ENCODE peak calls at places on chromosomes 12 and 14, in seven cellular contexts. One of them, this sample, is unnamed.

GRCh38 chr12:77795699-77796098 is 35.0 kb upstream of the NAV3 start:
- DNase-seq in mesendoderm: no peak
- DNase-seq in IMR-90: no peak
- DNase-seq in H9: no peak
- DNase-seq in mesenchymal stem cell: peak
- DNase-seq in H1: no peak
- DNase-seq in trophoblast cell: no peak
- DNase-seq in this sample: no peak

GRCh38 chr12:6833189-6833890 is 5.1 kb downstream of the P3H3 start:
- DNase-seq in mesendoderm: no peak
- DNase-seq in IMR-90: peak
- DNase-seq in H9: no peak
- DNase-seq in mesenchymal stem cell: no peak
- DNase-seq in H1: no peak
- DNase-seq in trophoblast cell: no peak
- DNase-seq in this sample: no peak

GRCh38 chr14:105168093-105168420 is 519 bp downstream of the JAG2 start:
- DNase-seq in mesendoderm: no peak
- DNase-seq in IMR-90: no peak
- DNase-seq in H9: no peak
- DNase-seq in mesenchymal stem cell: no peak
- DNase-seq in H1: no peak
- DNase-seq in trophoblast cell: no peak
- DNase-seq in this sample: no peak

GRCh38 chr14:36478782-36479181 is 41.2 kb downstream of the NKX2-1 start:
- DNase-seq in mesendoderm: no peak
- DNase-seq in IMR-90: no peak
- DNase-seq in H9: no peak
- DNase-seq in mesenchymal stem cell: no peak
- DNase-seq in H1: no peak
- DNase-seq in trophoblast cell: no peak
- DNase-seq in this sample: no peak

GRCh38 chr12:13124661-13125505 is 21.4 kb upstream of the GSG1 start:
- DNase-seq in mesendoderm: peak
- DNase-seq in IMR-90: peak
- DNase-seq in H9: no peak
- DNase-seq in mesenchymal stem cell: peak
- DNase-seq in H1: no peak
- DNase-seq in trophoblast cell: peak
- DNase-seq in this sample: no peak

GRCh38 chr12:82757611-82758010 is 70.9 kb downstream of the TMTC2 start:
- DNase-seq in mesendoderm: peak
- DNase-seq in IMR-90: no peak
- DNase-seq in H9: no peak
- DNase-seq in mesenchymal stem cell: no peak
- DNase-seq in H1: no peak
- DNase-seq in trophoblast cell: no peak
- DNase-seq in this sample: no peak

GRCh38 chr14:81315344-81315743 is 84.8 kb downstream of the STON2 start:
- DNase-seq in mesendoderm: peak
- DNase-seq in IMR-90: no peak
- DNase-seq in H9: peak
- DNase-seq in mesenchymal stem cell: no peak
- DNase-seq in H1: no peak
- DNase-seq in trophoblast cell: no peak
- DNase-seq in this sample: peak

GRCh38 chr12:2360630-2361170 is 307.9 kb downstream of the CACNA1C start:
- DNase-seq in mesendoderm: no peak
- DNase-seq in IMR-90: no peak
- DNase-seq in H9: no peak
- DNase-seq in mesenchymal stem cell: no peak
- DNase-seq in H1: no peak
- DNase-seq in trophoblast cell: no peak
- DNase-seq in this sample: no peak

GRCh38 chr12:75086086-75087038 is 123.3 kb downstream of the KCNC2 start:
- DNase-seq in mesendoderm: no peak
- DNase-seq in IMR-90: peak
- DNase-seq in H9: no peak
- DNase-seq in mesenchymal stem cell: peak
- DNase-seq in H1: no peak
- DNase-seq in trophoblast cell: no peak
- DNase-seq in this sample: no peak

GRCh38 chr12:132710062-132710421 is 600 bp upstream of the PGAM5 start:
- DNase-seq in mesendoderm: no peak
- DNase-seq in IMR-90: no peak
- DNase-seq in H9: no peak
- DNase-seq in mesenchymal stem cell: no peak
- DNase-seq in H1: no peak
- DNase-seq in trophoblast cell: no peak
- DNase-seq in this sample: no peak

GRCh38 chr14:77593501-77593911 is 22.9 kb downstream of the SPTLC2 start:
- DNase-seq in mesendoderm: no peak
- DNase-seq in IMR-90: peak
- DNase-seq in H9: no peak
- DNase-seq in mesenchymal stem cell: peak
- DNase-seq in H1: no peak
- DNase-seq in trophoblast cell: peak
- DNase-seq in this sample: no peak

GRCh38 chr14:93085916-93086315 is 29.8 kb downstream of the ITPK1 start:
- DNase-seq in mesendoderm: peak
- DNase-seq in IMR-90: no peak
- DNase-seq in H9: peak
- DNase-seq in mesenchymal stem cell: no peak
- DNase-seq in H1: no peak
- DNase-seq in trophoblast cell: no peak
- DNase-seq in this sample: peak

GRCh38 chr14:74239848-74240793 is 872 bp downstream of the VSX2 start:
- DNase-seq in mesendoderm: peak
- DNase-seq in IMR-90: no peak
- DNase-seq in H9: no peak
- DNase-seq in mesenchymal stem cell: peak
- DNase-seq in H1: peak
- DNase-seq in trophoblast cell: no peak
- DNase-seq in this sample: no peak

GRCh38 chr14:39023939-39024871 is 78.8 kb downstream of the SEC23A start:
- DNase-seq in mesendoderm: no peak
- DNase-seq in IMR-90: no peak
- DNase-seq in H9: no peak
- DNase-seq in mesenchymal stem cell: no peak
- DNase-seq in H1: no peak
- DNase-seq in trophoblast cell: no peak
- DNase-seq in this sample: no peak

GRCh38 chr12:47900480-47901129 is 4.2 kb downstream of the VDR start:
- DNase-seq in mesendoderm: peak
- DNase-seq in IMR-90: no peak
- DNase-seq in H9: peak
- DNase-seq in mesenchymal stem cell: peak
- DNase-seq in H1: no peak
- DNase-seq in trophoblast cell: peak
- DNase-seq in this sample: no peak

GRCh38 chr12:53258541-53259539 is 9.3 kb upstream of the ESPL1 start:
- DNase-seq in mesendoderm: no peak
- DNase-seq in IMR-90: no peak
- DNase-seq in H9: no peak
- DNase-seq in mesenchymal stem cell: peak
- DNase-seq in H1: no peak
- DNase-seq in trophoblast cell: no peak
- DNase-seq in this sample: no peak

GRCh38 chr14:96247031-96247430 is 9.0 kb upstream of the BDKRB1 start:
- DNase-seq in mesendoderm: no peak
- DNase-seq in IMR-90: no peak
- DNase-seq in H9: no peak
- DNase-seq in mesenchymal stem cell: peak
- DNase-seq in H1: no peak
- DNase-seq in trophoblast cell: peak
- DNase-seq in this sample: no peak

GRCh38 chr12:71556881-71557280 is 106.8 kb downstream of the ZFC3H1 start:
- DNase-seq in mesendoderm: peak
- DNase-seq in IMR-90: peak
- DNase-seq in H9: peak
- DNase-seq in mesenchymal stem cell: peak
- DNase-seq in H1: no peak
- DNase-seq in trophoblast cell: peak
- DNase-seq in this sample: no peak

GRCh38 chr12:58386136-58386535 is 444.8 kb downstream of the ATP23 start:
- DNase-seq in mesendoderm: peak
- DNase-seq in IMR-90: no peak
- DNase-seq in H9: no peak
- DNase-seq in mesenchymal stem cell: no peak
- DNase-seq in H1: no peak
- DNase-seq in trophoblast cell: no peak
- DNase-seq in this sample: no peak

GRCh38 chr12:71947645-71948105 is 9.0 kb downstream of the TPH2 start:
- DNase-seq in mesendoderm: peak
- DNase-seq in IMR-90: peak
- DNase-seq in H9: peak
- DNase-seq in mesenchymal stem cell: peak
- DNase-seq in H1: peak
- DNase-seq in trophoblast cell: peak
- DNase-seq in this sample: peak

GRCh38 chr12:113392563-113392962 is 11.1 kb downstream of the SDS start:
- DNase-seq in mesendoderm: no peak
- DNase-seq in IMR-90: no peak
- DNase-seq in H9: no peak
- DNase-seq in mesenchymal stem cell: no peak
- DNase-seq in H1: no peak
- DNase-seq in trophoblast cell: no peak
- DNase-seq in this sample: no peak
- H2BK120ac ChIP-seq in mesendoderm: no peak
- H2BK120ac ChIP-seq in IMR-90: no peak
- H2BK120ac ChIP-seq in H9: no peak
- H2BK120ac ChIP-seq in mesenchymal stem cell: no peak
- H2BK120ac ChIP-seq in H1: no peak
- H2BK120ac ChIP-seq in trophoblast cell: no peak
- H2BK120ac ChIP-seq in this sample: no peak

GRCh38 chr14:100546051-100546443 is 41.2 kb downstream of the BEGAIN start:
- DNase-seq in mesendoderm: no peak
- DNase-seq in IMR-90: no peak
- DNase-seq in H9: no peak
- DNase-seq in mesenchymal stem cell: no peak
- DNase-seq in H1: peak
- DNase-seq in trophoblast cell: peak
- DNase-seq in this sample: no peak

GRCh38 chr14:100548939-100549338 is 38.3 kb downstream of the BEGAIN start:
- DNase-seq in mesendoderm: no peak
- DNase-seq in IMR-90: no peak
- DNase-seq in H9: no peak
- DNase-seq in mesenchymal stem cell: no peak
- DNase-seq in H1: no peak
- DNase-seq in trophoblast cell: no peak
- DNase-seq in this sample: no peak

GRCh38 chr14:100549834-100550625 is 37.2 kb downstream of the BEGAIN start:
- DNase-seq in mesendoderm: no peak
- DNase-seq in IMR-90: no peak
- DNase-seq in H9: no peak
- DNase-seq in mesenchymal stem cell: no peak
- DNase-seq in H1: no peak
- DNase-seq in trophoblast cell: no peak
- DNase-seq in this sample: no peak

GRCh38 chr14:100547633-100548294 is 39.5 kb downstream of the BEGAIN start:
- DNase-seq in mesendoderm: no peak
- DNase-seq in IMR-90: peak
- DNase-seq in H9: no peak
- DNase-seq in mesenchymal stem cell: no peak
- DNase-seq in H1: no peak
- DNase-seq in trophoblast cell: peak
- DNase-seq in this sample: no peak

GRCh38 chr14:100548295-100548655 is 38.9 kb downstream of the BEGAIN start:
- DNase-seq in mesendoderm: no peak
- DNase-seq in IMR-90: no peak
- DNase-seq in H9: no peak
- DNase-seq in mesenchymal stem cell: no peak
- DNase-seq in H1: no peak
- DNase-seq in trophoblast cell: no peak
- DNase-seq in this sample: no peak
- H3K9ac ChIP-seq in mesendoderm: no peak
- H3K9ac ChIP-seq in IMR-90: no peak
- H3K9ac ChIP-seq in H9: no peak
- H3K9ac ChIP-seq in mesenchymal stem cell: no peak
- H3K9ac ChIP-seq in H1: no peak
- H3K9ac ChIP-seq in trophoblast cell: no peak
- H3K9ac ChIP-seq in this sample: no peak

GRCh38 chr14:31682768-31683167 is 121.6 kb downstream of the NUBPL start:
- DNase-seq in mesendoderm: no peak
- DNase-seq in IMR-90: no peak
- DNase-seq in H9: no peak
- DNase-seq in mesenchymal stem cell: no peak
- DNase-seq in H1: no peak
- DNase-seq in trophoblast cell: no peak
- DNase-seq in this sample: no peak
- H3K23ac ChIP-seq in mesendoderm: no peak
- H3K23ac ChIP-seq in IMR-90: no peak
- H3K23ac ChIP-seq in H9: no peak
- H3K23ac ChIP-seq in mesenchymal stem cell: no peak
- H3K23ac ChIP-seq in H1: no peak
- H3K23ac ChIP-seq in trophoblast cell: no peak
- H3K23ac ChIP-seq in this sample: no peak

GRCh38 chr12:108816652-108817335 is 40.6 kb downstream of the SSH1 start:
- DNase-seq in mesendoderm: no peak
- DNase-seq in IMR-90: no peak
- DNase-seq in H9: no peak
- DNase-seq in mesenchymal stem cell: no peak
- DNase-seq in H1: no peak
- DNase-seq in trophoblast cell: no peak
- DNase-seq in this sample: no peak
- H2BK120ac ChIP-seq in mesendoderm: no peak
- H2BK120ac ChIP-seq in IMR-90: peak
- H2BK120ac ChIP-seq in H9: no peak
- H2BK120ac ChIP-seq in mesenchymal stem cell: no peak
- H2BK120ac ChIP-seq in H1: no peak
- H2BK120ac ChIP-seq in trophoblast cell: no peak
- H2BK120ac ChIP-seq in this sample: no peak

This sample was measured in neuronal stem cell.